ENCODE peak calls at places on chromosomes 7 and 10, in nine cellular contexts. E, D, U, C, L, V, H, G and F are unnamed samples. For H3K4me1, the result is how much of the 10 kb centered on the place peaks cover.

GRCh38 chr7:111513566-111513965 is 48.7 kb downstream of the IMMP2L start:
- DNase-seq in V (no peak), G (no peak), C (no peak), H (no peak), L (no peak), D (no peak), E (no peak), U (no peak), F (no peak)

GRCh38 chr7:93558705-93559614 is 15.6 kb downstream of the CALCR start:
- DNase-seq in U (no peak), G (no peak), L (no peak), E (no peak), H (no peak), D (no peak), C (no peak), V (no peak), F (no peak)

GRCh38 chr7:17996442-17997223 is 31.0 kb downstream of the PRPS1L1 start:
- DNase-seq in U (no peak), H (no peak), D (no peak), L (no peak), V (no peak), C (no peak), E (no peak), G (no peak), F (no peak)

GRCh38 chr10:131311661-131312260 is at the start of gene TCERG1L:
- DNase-seq in G (no peak), L (no peak), E (no peak), U (peak), H (no peak), D (peak), V (no peak), C (no peak), F (peak)

GRCh38 chr7:96093435-96093834 is 228.5 kb downstream of the SLC25A13 start:
- DNase-seq in C (no peak), U (no peak), H (no peak), G (no peak), E (no peak), V (no peak), L (no peak), D (no peak), F (no peak)

GRCh38 chr7:71776726-71777125 is 635.4 kb downstream of the CALN1 start:
- DNase-seq in C (no peak), D (no peak), V (no peak), H (no peak), U (no peak), L (no peak), E (no peak), G (no peak), F (no peak)

GRCh38 chr7:104552102-104552501 is 223.7 kb downstream of the LHFPL3 start:
- DNase-seq in D (peak), E (no peak), G (peak), H (no peak), C (no peak), V (no peak), U (no peak), L (peak), F (no peak)

GRCh38 chr10:132551093-132551807 is 13.7 kb downstream of the INPP5A start:
- DNase-seq in U (no peak), H (no peak), C (no peak), L (no peak), V (no peak), E (no peak), G (no peak), D (no peak), F (peak)

GRCh38 chr10:21943633-21944265 is 59.8 kb downstream of the DNAJC1 start:
- DNase-seq in U (no peak), V (no peak), D (no peak), E (no peak), G (no peak), C (no peak), H (no peak), L (no peak), F (no peak)

GRCh38 chr10:104492349-104492940 is 138.8 kb downstream of the CFAP58 start:
- DNase-seq in U (no peak), L (no peak), C (peak), G (peak), H (no peak), D (no peak), V (no peak), E (no peak), F (no peak)

GRCh38 chr7:17415955-17416354 is 117.5 kb downstream of the AHR start:
- DNase-seq in L (no peak), U (no peak), D (no peak), V (no peak), E (no peak), H (no peak), G (no peak), C (no peak), F (no peak)

GRCh38 chr10:92150798-92151197 is 140.1 kb downstream of the CPEB3 start:
- DNase-seq in L (no peak), E (no peak), C (no peak), G (no peak), D (no peak), U (no peak), V (no peak), H (no peak), F (no peak)

GRCh38 chr10:12262278-12262981 is 66.4 kb downstream of the CDC123 start:
- DNase-seq in G (no peak), D (no peak), L (no peak), V (no peak), U (no peak), E (no peak), H (no peak), C (no peak), F (no peak)

GRCh38 chr10:8174762-8175161 is 120.3 kb downstream of the GATA3 start:
- DNase-seq in D (peak), E (no peak), V (no peak), U (no peak), H (no peak), C (no peak), L (peak), G (no peak), F (no peak)

DNA sequence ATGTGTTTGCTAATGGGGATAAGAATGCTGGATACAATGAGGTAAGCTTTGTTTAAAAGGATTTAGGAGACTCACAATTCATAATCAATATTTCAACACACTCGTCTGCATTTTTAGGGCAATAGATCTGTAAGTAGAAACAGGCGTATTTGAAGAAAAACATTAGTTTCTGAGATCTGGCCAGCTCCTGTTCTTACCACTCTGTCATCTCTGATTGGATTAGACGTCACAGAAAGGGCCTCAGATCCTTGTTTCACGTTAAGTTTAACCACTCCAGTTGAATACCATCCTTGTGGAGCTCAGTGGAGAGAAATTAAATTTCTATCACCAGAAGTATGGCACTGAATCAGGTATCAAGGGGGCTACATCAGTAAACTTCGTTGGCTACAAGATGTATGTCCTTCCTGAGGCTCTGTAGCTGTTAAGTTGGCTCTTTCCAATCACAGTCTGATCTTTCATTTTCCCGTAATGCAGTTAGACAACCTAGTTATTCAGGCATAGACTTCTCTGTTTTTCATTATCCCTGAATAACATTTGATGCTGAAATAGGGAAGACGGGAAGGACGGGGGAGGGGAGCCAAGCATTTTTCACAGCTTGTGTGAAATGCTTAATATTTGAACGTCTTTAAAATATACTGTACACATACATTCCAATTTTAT is 659.2 kb upstream of the GALNT17 start:
- DNase-seq in D (no peak), L (no peak), G (no peak), V (no peak), U (no peak), H (no peak), E (no peak), C (no peak), F (no peak)
- H3K4me1 ChIP-seq in D (under half), L (under half), G (under half), V (under half), U (under half), H (under half), E (under half), C (under half), F (under half)

DNA sequence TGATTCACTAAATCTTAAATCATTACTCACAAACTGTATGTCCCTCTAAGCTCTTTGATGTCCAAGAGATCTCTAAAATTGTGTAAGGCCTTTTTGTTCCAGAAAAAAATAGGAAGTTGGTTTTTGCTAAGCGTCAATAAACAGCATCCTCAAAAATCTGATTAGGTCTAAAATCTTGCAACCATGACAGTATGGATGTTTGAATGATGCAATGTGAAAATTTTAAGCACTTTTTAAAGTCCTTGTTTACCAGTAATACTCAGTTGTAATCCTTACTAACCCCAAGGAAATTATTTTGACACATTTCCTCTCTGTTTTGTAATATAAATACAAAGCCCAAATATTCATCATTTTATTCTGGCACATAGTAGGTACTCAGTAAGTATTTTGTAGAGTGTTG is 6.8 kb downstream of the MET start:
- DNase-seq in E (no peak), G (no peak), U (no peak), L (no peak), D (no peak), V (no peak), H (no peak), C (no peak), F (no peak)
- H3K4me1 ChIP-seq in E (under half), G (under half), U (under half), L (under half), D (under half), V (under half), H (under half), C (under half), F (under half)

DNA sequence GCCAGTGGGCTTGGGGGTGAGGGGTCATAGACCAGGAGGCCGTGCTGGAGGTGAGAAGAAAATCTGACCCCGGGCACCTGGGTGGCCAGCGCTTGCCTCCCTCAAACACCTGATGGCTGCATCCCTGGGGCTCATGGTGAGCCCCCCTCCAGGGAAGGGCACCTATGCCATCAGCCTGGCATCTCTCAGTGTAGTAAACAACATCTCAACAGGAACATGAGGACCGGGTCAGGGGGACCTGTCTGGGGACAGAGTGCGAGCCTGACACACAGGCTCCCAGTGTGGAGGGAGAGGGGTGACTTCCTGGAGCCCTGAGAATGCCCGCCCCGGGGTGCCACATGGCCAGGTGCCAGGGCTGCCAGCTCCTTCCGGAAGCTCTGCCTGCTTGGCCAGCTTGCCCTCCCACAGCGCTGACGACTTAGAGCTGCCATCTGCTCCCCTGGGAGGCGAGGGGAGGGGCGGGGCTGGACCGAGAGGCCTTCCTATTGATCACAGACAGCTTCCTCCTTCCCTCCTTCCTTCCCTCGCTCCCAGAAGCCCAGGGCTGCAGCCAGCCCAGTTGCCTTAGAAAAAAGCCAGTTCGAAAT is 12.3 kb downstream of the STX1A start:
- DNase-seq in C (no peak), H (no peak), D (no peak), E (no peak), G (no peak), V (no peak), L (no peak), U (peak), F (peak)
- H3K4me1 ChIP-seq in C (under half), H (half or more), D (under half), E (under half), G (under half), V (under half), L (under half), U (under half), F (under half)

DNA sequence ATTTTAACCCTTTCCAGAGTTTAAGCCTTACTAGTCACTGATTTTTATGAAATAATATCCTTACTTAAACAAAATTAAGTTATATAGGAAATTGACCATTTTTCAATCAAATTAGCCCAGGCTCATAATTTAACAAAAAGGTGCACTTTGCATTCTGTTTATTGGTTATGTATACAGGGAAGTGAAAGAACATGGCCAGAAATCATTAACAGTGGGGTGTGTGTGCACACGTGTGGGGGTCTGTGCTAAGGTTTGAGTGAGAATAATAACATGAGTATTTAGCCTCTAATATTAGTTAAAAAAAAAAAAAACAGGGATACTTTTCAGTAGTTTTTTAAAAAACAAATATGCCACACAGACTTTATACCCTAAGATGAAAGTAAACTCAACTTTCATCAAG is 510.5 kb upstream of the PFKP start:
- DNase-seq in D (no peak), H (no peak), V (no peak), C (no peak), L (no peak), U (no peak), G (no peak), E (no peak), F (no peak)
- H3K4me1 ChIP-seq in D (under half), H (under half), V (under half), C (under half), L (under half), U (under half), G (under half), E (under half), F (under half)

GRCh38 chr7:100546129-100546867 is 7.3 kb downstream of the AGFG2 start:
- DNase-seq in D (no peak), E (no peak), G (no peak), U (no peak), V (no peak), L (no peak), C (no peak), H (no peak), F (no peak)

GRCh38 chr7:100544949-100545635 is 6.1 kb downstream of the AGFG2 start:
- DNase-seq in U (no peak), G (no peak), V (no peak), E (no peak), H (no peak), D (peak), C (no peak), L (no peak), F (no peak)

GRCh38 chr7:100543586-100543985 is 4.6 kb downstream of the AGFG2 start:
- DNase-seq in L (no peak), D (no peak), U (no peak), E (no peak), C (no peak), G (no peak), V (no peak), H (no peak), F (no peak)

GRCh38 chr7:100545636-100546128 is 6.7 kb downstream of the AGFG2 start:
- DNase-seq in H (peak), G (peak), U (no peak), V (peak), C (peak), D (peak), E (no peak), L (no peak), F (peak)

DNA sequence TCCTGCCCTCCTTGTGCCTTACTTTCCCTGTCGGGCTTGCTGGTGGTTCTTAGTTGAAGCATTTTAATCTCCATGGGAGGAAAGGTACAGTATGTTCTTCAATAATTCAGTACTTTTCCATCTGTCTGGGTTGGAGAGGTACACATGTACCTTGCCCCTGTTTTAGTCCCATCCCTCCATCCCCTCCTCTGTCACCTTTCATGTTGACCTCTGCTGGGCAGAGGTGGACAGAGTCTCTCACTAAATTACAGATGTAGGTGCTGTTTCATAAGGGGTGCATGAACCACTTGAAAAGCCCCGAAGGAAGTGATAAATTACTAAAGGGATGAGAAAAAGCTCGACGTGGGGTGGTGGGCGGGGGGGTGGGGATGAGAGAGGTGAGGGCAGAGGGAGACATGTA is 5.4 kb downstream of the AGFG2 start:
- DNase-seq in L (no peak), E (no peak), G (no peak), C (no peak), V (no peak), D (no peak), U (no peak), H (no peak), F (no peak)
- H3K4me1 ChIP-seq in L (under half), E (half or more), G (under half), C (under half), V (under half), D (under half), U (half or more), H (half or more), F (under half)

GRCh38 chr7:116809636-116810266 is 52.6 kb upstream of the CAPZA2 start:
- DNase-seq in C (no peak), E (no peak), D (peak), U (no peak), H (peak), G (no peak), L (no peak), V (no peak), F (no peak)
- H3K4me1 ChIP-seq in C (under half), E (under half), D (under half), U (under half), H (half or more), G (under half), L (under half), V (under half), F (under half)

GRCh38 chr7:80357530-80357929 is 154.3 kb downstream of the GNAT3 start:
- DNase-seq in V (no peak), E (no peak), U (no peak), G (no peak), D (no peak), H (no peak), C (no peak), L (no peak), F (no peak)

GRCh38 chr7:80359476-80359875 is 152.4 kb downstream of the GNAT3 start:
- DNase-seq in H (no peak), D (no peak), C (no peak), E (no peak), V (no peak), U (no peak), G (no peak), L (no peak), F (no peak)

GRCh38 chr7:80359029-80359428 is 152.8 kb downstream of the GNAT3 start:
- DNase-seq in L (no peak), H (no peak), E (no peak), G (no peak), D (no peak), U (no peak), V (no peak), C (no peak), F (no peak)

GRCh38 chr7:80361948-80362347 is 149.9 kb downstream of the GNAT3 start:
- DNase-seq in C (no peak), D (no peak), L (no peak), H (no peak), G (no peak), V (no peak), E (no peak), U (no peak), F (no peak)

GRCh38 chr7:80362677-80363076 is 149.2 kb downstream of the GNAT3 start:
- DNase-seq in E (no peak), U (no peak), V (no peak), G (no peak), H (no peak), D (no peak), C (no peak), L (no peak), F (no peak)
- H3K4me1 ChIP-seq in E (under half), U (under half), V (under half), G (under half), H (under half), D (under half), C (under half), L (under half), F (under half)